ENCODE peak calls at places on chromosomes 11 and 22, in five cellular contexts. D, Z, Q, U and C are unnamed samples.

GRCh38 chr22:21068681-21069276 is 23.0 kb downstream of the LRRC74B start:
- DNase-seq in Z (no peak), Q (no peak), D (no peak), U (no peak), C (no peak)

GRCh38 chr11:20013346-20014066 is 146.8 kb downstream of the DBX1 start:
- DNase-seq in Q (peak), U (no peak), Z (no peak), D (no peak), C (peak)

GRCh38 chr11:19565639-19566038 is 147.0 kb upstream of the NAV2 start:
- DNase-seq in D (no peak), U (no peak), Z (no peak), Q (no peak), C (no peak)

GRCh38 chr22:32858121-32858703 is 56.7 kb downstream of the TIMP3 start:
- DNase-seq in Q (no peak), Z (no peak), U (no peak), D (no peak), C (no peak)

GRCh38 chr22:19524170-19525115 is at the start of gene CLDN5:
- DNase-seq in Q (no peak), Z (no peak), U (no peak), D (peak), C (peak)

GRCh38 chr11:20238712-20239111 is 78.4 kb upstream of the DBX1 start:
- DNase-seq in Q (no peak), D (no peak), U (no peak), Z (no peak), C (no peak)

GRCh38 chr11:46639197-46639839 is 22.0 kb downstream of the ATG13 start:
- DNase-seq in Q (no peak), U (no peak), D (no peak), Z (no peak), C (peak)

GRCh38 chr11:92811341-92811740 is 158.1 kb upstream of the MTNR1B start:
- DNase-seq in D (no peak), Q (no peak), Z (no peak), U (no peak), C (no peak)

GRCh38 chr22:30265851-30266444 is 703 bp downstream of the OSM start:
- DNase-seq in D (no peak), Z (no peak), Q (no peak), U (peak), C (no peak)

GRCh38 chr11:79697905-79698304 is 257.1 kb upstream of the TENM4 start:
- DNase-seq in Z (no peak), Q (no peak), D (no peak), U (no peak), C (no peak)

GRCh38 chr22:35482311-35482710 is 58.3 kb upstream of the RASD2 start:
- DNase-seq in Q (no peak), Z (no peak), D (no peak), U (no peak), C (no peak)

GRCh38 chr11:42407379-42407778 is 904.4 kb upstream of the API5 start:
- DNase-seq in Z (no peak), U (no peak), Q (no peak), D (no peak), C (no peak)

GRCh38 chr11:61497473-61497872 is 11.1 kb upstream of the LRRC10B start:
- DNase-seq in D (no peak), Z (no peak), U (no peak), Q (no peak), C (no peak)

GRCh38 chr11:15027011-15027410 is 46.4 kb upstream of the CALCB start:
- DNase-seq in U (no peak), D (no peak), Z (no peak), Q (no peak), C (no peak)

GRCh38 chr11:117875397-117876048 is 935 bp downstream of the FXYD6 start:
- DNase-seq in Q (no peak), Z (peak), D (peak), U (no peak), C (no peak)

GRCh38 chr11:9550209-9550628 is 23.3 kb upstream of the WEE1 start:
- DNase-seq in Q (no peak), U (no peak), D (no peak), Z (no peak), C (no peak)

GRCh38 chr11:117691501-117691900 is 105.5 kb downstream of the DSCAML1 start:
- DNase-seq in Q (no peak), D (no peak), U (no peak), Z (no peak), C (no peak)

GRCh38 chr22:41478891-41479521 is 10.1 kb downstream of the ACO2 start:
- DNase-seq in U (peak), D (no peak), Q (peak), Z (no peak), C (peak)

GRCh38 chr22:17980638-17981051 is 43.7 kb downstream of the MICAL3 start:
- DNase-seq in Z (no peak), D (no peak), Q (no peak), U (no peak), C (no peak)

GRCh38 chr22:18119409-18120110 is 9.0 kb downstream of the TUBA8 start:
- DNase-seq in Z (no peak), D (no peak), U (no peak), Q (no peak), C (no peak)

GRCh38 chr22:49367016-49367697 is 460.5 kb downstream of the BRD1 start:
- DNase-seq in D (no peak), Z (peak), Q (no peak), U (no peak), C (peak)

GRCh38 chr11:73114110-73114834 is 27.8 kb downstream of the FCHSD2 start:
- DNase-seq in Q (no peak), Z (no peak), U (no peak), D (no peak), C (no peak)

GRCh38 chr22:32331918-32332725 is 25.5 kb upstream of the RFPL3 start:
- DNase-seq in U (no peak), Z (peak), D (peak), Q (no peak), C (no peak)

GRCh38 chr11:75132080-75132479 is 18.8 kb upstream of the SLCO2B1 start:
- DNase-seq in D (no peak), U (no peak), Z (no peak), Q (no peak), C (no peak)

GRCh38 chr22:50604623-50605348 is 4.2 kb downstream of the MAPK8IP2 start:
- DNase-seq in Q (no peak), Z (no peak), D (no peak), U (peak), C (no peak)

GRCh38 chr11:67073908-67074307 is 17.3 kb downstream of the RHOD start:
- DNase-seq in Z (no peak), D (no peak), Q (no peak), U (no peak), C (no peak)

GRCh38 chr11:26950260-26950719 is 43.6 kb upstream of the FIBIN start:
- DNase-seq in U (no peak), Z (no peak), D (no peak), Q (peak), C (peak)